ENCODE peak calls at places on chromosomes 5 and 9, in five cellular contexts. One of them, this sample, is unnamed.

GRCh38 chr9:137427454-137428310 is 4.5 kb downstream of the NOXA1 start:
- DNase-seq in hepatocyte: no peak
- DNase-seq in brain microvascular endothelial cell: no peak
- DNase-seq in body of pancreas: peak; percentile 7
- DNase-seq in cardiac muscle cell: no peak
- DNase-seq in this sample: no peak

GRCh38 chr5:59356813-59357381 is 536.6 kb downstream of the PDE4D start:
- DNase-seq in body of pancreas: no peak
- DNase-seq in cardiac muscle cell: peak; percentile 51
- DNase-seq in hepatocyte: peak; percentile 35
- DNase-seq in brain microvascular endothelial cell: no peak
- DNase-seq in this sample: peak; percentile 57

GRCh38 chr9:127927457-127928231 is 2.9 kb downstream of the PIP5KL1 start:
- DNase-seq in brain microvascular endothelial cell: no peak
- DNase-seq in hepatocyte: peak; percentile 71
- DNase-seq in body of pancreas: peak; percentile 76
- DNase-seq in cardiac muscle cell: no peak
- DNase-seq in this sample: no peak

GRCh38 chr9:2281031-2281802 is 266.1 kb downstream of the SMARCA2 start:
- DNase-seq in brain microvascular endothelial cell: peak; percentile 73
- DNase-seq in body of pancreas: no peak
- DNase-seq in hepatocyte: peak; percentile 42
- DNase-seq in cardiac muscle cell: peak; percentile 57
- DNase-seq in this sample: peak; percentile 20

GRCh38 chr5:27015758-27016157 is 22.6 kb downstream of the CDH9 start:
- DNase-seq in hepatocyte: no peak
- DNase-seq in cardiac muscle cell: no peak
- DNase-seq in body of pancreas: no peak
- DNase-seq in brain microvascular endothelial cell: no peak
- DNase-seq in this sample: no peak

GRCh38 chr9:22041792-22042191 is 32.7 kb upstream of the CDKN2B start:
- DNase-seq in cardiac muscle cell: peak; percentile 52
- DNase-seq in brain microvascular endothelial cell: no peak
- DNase-seq in body of pancreas: peak; percentile 82
- DNase-seq in hepatocyte: peak; percentile 67
- DNase-seq in this sample: peak; percentile 51

GRCh38 chr5:35919191-35919590 is 19.2 kb downstream of the CAPSL start:
- DNase-seq in hepatocyte: peak; percentile 12
- DNase-seq in cardiac muscle cell: peak; percentile 92
- DNase-seq in body of pancreas: no peak
- DNase-seq in brain microvascular endothelial cell: peak; percentile 84
- DNase-seq in this sample: no peak

GRCh38 chr9:2180171-2180570 is 165.0 kb downstream of the SMARCA2 start:
- DNase-seq in hepatocyte: no peak
- DNase-seq in cardiac muscle cell: no peak
- DNase-seq in body of pancreas: no peak
- DNase-seq in brain microvascular endothelial cell: no peak
- DNase-seq in this sample: no peak

GRCh38 chr5:115855959-115856358 is 14.2 kb downstream of the AP3S1 start:
- DNase-seq in body of pancreas: no peak
- DNase-seq in brain microvascular endothelial cell: no peak
- DNase-seq in hepatocyte: no peak
- DNase-seq in cardiac muscle cell: peak; percentile 55
- DNase-seq in this sample: no peak

GRCh38 chr5:643811-644271 is 31.7 kb downstream of the CEP72 start:
- DNase-seq in hepatocyte: no peak
- DNase-seq in body of pancreas: no peak
- DNase-seq in cardiac muscle cell: no peak
- DNase-seq in brain microvascular endothelial cell: no peak
- DNase-seq in this sample: no peak

GRCh38 chr5:59768204-59769040 is 125.1 kb downstream of the PDE4D start:
- DNase-seq in body of pancreas: peak; percentile 71
- DNase-seq in cardiac muscle cell: peak; percentile 87
- DNase-seq in hepatocyte: peak; percentile 85
- DNase-seq in brain microvascular endothelial cell: peak; percentile 83
- DNase-seq in this sample: peak; percentile 92

GRCh38 chr9:86407022-86407421 is 52.8 kb upstream of the TUT7 start:
- DNase-seq in cardiac muscle cell: peak; percentile 51
- DNase-seq in body of pancreas: peak; percentile 91
- DNase-seq in brain microvascular endothelial cell: peak; percentile 49
- DNase-seq in hepatocyte: peak; percentile 87
- DNase-seq in this sample: peak; percentile 34

GRCh38 chr5:104977530-104977929 is 1414.9 kb upstream of the NUDT12 start:
- DNase-seq in cardiac muscle cell: no peak
- DNase-seq in brain microvascular endothelial cell: no peak
- DNase-seq in body of pancreas: no peak
- DNase-seq in hepatocyte: peak; percentile 22
- DNase-seq in this sample: no peak

GRCh38 chr5:168048486-168048885 is 243.0 kb upstream of the WWC1 start:
- DNase-seq in brain microvascular endothelial cell: no peak
- DNase-seq in cardiac muscle cell: no peak
- DNase-seq in hepatocyte: no peak
- DNase-seq in body of pancreas: no peak
- DNase-seq in this sample: no peak

GRCh38 chr5:51187953-51188591 is 195.2 kb upstream of the ISL1 start:
- DNase-seq in hepatocyte: no peak
- DNase-seq in brain microvascular endothelial cell: no peak
- DNase-seq in cardiac muscle cell: no peak
- DNase-seq in body of pancreas: no peak
- DNase-seq in this sample: peak; percentile 23

GRCh38 chr5:149855371-149855770 is 89.2 kb downstream of the PDE6A start:
- DNase-seq in brain microvascular endothelial cell: no peak
- DNase-seq in body of pancreas: no peak
- DNase-seq in hepatocyte: peak; percentile 39
- DNase-seq in cardiac muscle cell: no peak
- DNase-seq in this sample: peak; percentile 86

GRCh38 chr9:22469928-22470544 is 23.4 kb downstream of the DMRTA1 start:
- DNase-seq in cardiac muscle cell: peak; percentile 29
- DNase-seq in hepatocyte: peak; percentile 66
- DNase-seq in body of pancreas: no peak
- DNase-seq in brain microvascular endothelial cell: peak; percentile 36
- DNase-seq in this sample: peak; percentile 72

GRCh38 chr5:37283214-37283820 is 34.1 kb upstream of the CPLANE1 start:
- DNase-seq in cardiac muscle cell: no peak
- DNase-seq in body of pancreas: no peak
- DNase-seq in brain microvascular endothelial cell: no peak
- DNase-seq in hepatocyte: no peak
- DNase-seq in this sample: no peak

GRCh38 chr9:137075275-137075775 is 2.0 kb upstream of the UAP1L1 start:
- DNase-seq in hepatocyte: no peak
- DNase-seq in cardiac muscle cell: no peak
- DNase-seq in brain microvascular endothelial cell: no peak
- DNase-seq in body of pancreas: no peak
- DNase-seq in this sample: no peak

GRCh38 chr5:163890211-163890610 is 384.8 kb downstream of the MAT2B start:
- DNase-seq in hepatocyte: no peak
- DNase-seq in body of pancreas: no peak
- DNase-seq in brain microvascular endothelial cell: no peak
- DNase-seq in cardiac muscle cell: no peak
- DNase-seq in this sample: no peak

DNA sequence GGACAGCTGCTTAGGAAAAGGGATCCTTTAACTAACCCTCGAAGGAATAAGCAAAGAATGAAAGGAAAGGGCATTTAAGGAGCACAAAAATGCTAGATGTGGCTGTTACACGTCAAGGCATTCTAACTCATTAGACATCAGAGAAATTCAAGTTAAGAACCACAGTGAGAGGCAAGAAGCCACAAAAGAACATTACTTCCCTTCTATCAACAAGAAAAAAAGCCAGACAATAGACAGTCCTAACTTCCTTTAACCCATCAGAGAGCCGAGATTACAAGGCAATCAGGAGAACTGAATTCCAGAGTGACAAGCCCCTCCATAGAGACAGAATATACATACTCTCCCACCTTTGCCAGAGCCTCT is 71.7 kb downstream of the ACTL7B start:
- DNase-seq in brain microvascular endothelial cell: no peak
- DNase-seq in hepatocyte: no peak
- DNase-seq in cardiac muscle cell: no peak
- DNase-seq in body of pancreas: no peak
- DNase-seq in this sample: no peak
- H3K4me3 ChIP-seq in brain microvascular endothelial cell: no peak overlapping the region
- H3K4me3 ChIP-seq in hepatocyte: no peak overlapping the region
- H3K4me3 ChIP-seq in cardiac muscle cell: no peak overlapping the region
- H3K4me3 ChIP-seq in body of pancreas: no peak overlapping the region
- H3K4me3 ChIP-seq in this sample: no peak overlapping the region

GRCh38 chr5:180367300-180367699 is 14.2 kb upstream of the GFPT2 start:
- DNase-seq in cardiac muscle cell: no peak
- DNase-seq in body of pancreas: no peak
- DNase-seq in hepatocyte: no peak
- DNase-seq in brain microvascular endothelial cell: no peak
- DNase-seq in this sample: no peak

GRCh38 chr5:180367991-180368390 is 14.9 kb upstream of the GFPT2 start:
- DNase-seq in body of pancreas: no peak
- DNase-seq in brain microvascular endothelial cell: no peak
- DNase-seq in hepatocyte: no peak
- DNase-seq in cardiac muscle cell: no peak
- DNase-seq in this sample: no peak

GRCh38 chr5:180364306-180364856 is 11.2 kb upstream of the GFPT2 start:
- DNase-seq in cardiac muscle cell: no peak
- DNase-seq in brain microvascular endothelial cell: no peak
- DNase-seq in body of pancreas: no peak
- DNase-seq in hepatocyte: no peak
- DNase-seq in this sample: no peak

GRCh38 chr5:180365829-180366228 is 12.7 kb upstream of the GFPT2 start:
- DNase-seq in body of pancreas: no peak
- DNase-seq in brain microvascular endothelial cell: no peak
- DNase-seq in hepatocyte: no peak
- DNase-seq in cardiac muscle cell: no peak
- DNase-seq in this sample: no peak

DNA sequence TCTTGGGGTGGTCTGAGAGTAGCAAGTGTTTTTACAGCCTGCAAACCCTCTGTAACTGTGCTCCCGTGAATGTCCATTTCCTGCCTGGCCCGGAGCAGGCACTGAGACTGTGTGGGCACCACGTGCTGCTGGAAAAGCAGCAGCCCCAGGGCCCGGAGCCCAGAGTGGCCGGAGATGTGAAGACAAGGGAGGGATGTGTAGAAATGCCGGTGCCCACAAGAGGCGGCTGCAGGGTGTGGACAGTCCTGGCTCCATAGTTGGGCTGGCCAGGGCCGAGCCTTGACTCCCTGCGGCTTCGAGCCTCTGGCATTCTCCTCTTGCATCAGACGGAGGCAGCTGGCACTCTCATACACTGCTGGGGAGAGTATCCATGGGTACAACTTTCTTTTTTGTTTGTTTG is 13.2 kb upstream of the GFPT2 start:
- DNase-seq in brain microvascular endothelial cell: no peak
- DNase-seq in hepatocyte: no peak
- DNase-seq in cardiac muscle cell: no peak
- DNase-seq in body of pancreas: no peak
- DNase-seq in this sample: no peak
- H3K27ac ChIP-seq in brain microvascular endothelial cell: no peak overlapping the region
- H3K27ac ChIP-seq in hepatocyte: no peak overlapping the region
- H3K27ac ChIP-seq in cardiac muscle cell: no peak overlapping the region
- H3K27ac ChIP-seq in body of pancreas: no peak overlapping the region
- H3K27ac ChIP-seq in this sample: no peak overlapping the region

DNA sequence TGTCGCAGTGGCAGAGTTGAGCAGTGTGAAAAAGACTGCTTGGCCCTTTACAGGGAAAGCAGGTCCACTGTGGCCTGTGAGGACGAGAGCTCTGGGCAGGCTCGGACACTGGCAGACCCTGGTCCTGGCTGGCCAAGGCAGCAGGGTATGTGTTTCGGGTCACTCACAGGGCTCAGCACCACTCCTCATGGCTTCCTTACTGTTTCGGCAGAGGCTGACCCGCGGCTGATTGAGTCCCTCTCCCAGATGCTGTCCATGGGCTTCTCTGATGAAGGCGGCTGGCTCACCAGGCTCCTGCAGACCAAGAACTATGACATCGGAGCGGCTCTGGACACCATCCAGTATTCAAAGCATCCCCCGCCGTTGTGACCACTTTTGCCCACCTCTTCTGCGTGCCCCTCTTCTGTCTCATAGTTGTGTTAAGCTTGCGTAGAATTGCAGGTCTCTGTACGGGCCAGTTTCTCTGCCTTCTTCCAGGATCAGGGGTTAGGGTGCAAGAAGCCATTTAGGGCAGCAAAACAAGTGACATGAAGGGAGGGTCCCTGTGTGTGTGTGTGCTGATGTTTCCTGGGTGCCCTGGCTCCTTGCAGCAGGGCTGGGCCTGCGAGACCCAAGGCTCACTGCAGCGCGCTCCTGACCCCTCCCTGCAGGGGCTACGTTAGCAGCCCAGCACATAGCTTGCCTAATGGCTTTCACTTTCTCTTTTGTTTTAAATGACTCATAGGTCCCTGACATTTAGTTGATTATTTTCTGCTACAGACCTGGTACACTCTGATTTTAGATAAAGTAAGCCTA is 15.7 kb downstream of the SQSTM1 start:
- DNase-seq in body of pancreas: no peak
- DNase-seq in brain microvascular endothelial cell: no peak
- DNase-seq in hepatocyte: peak; percentile 52
- DNase-seq in cardiac muscle cell: no peak
- DNase-seq in this sample: no peak
- H3K36me3 ChIP-seq in body of pancreas: peaks cover 42% of the 10 kb centered on the region
- H3K36me3 ChIP-seq in brain microvascular endothelial cell: peaks cover 66% of the 10 kb centered on the region
- H3K36me3 ChIP-seq in hepatocyte: peaks cover 10% of the 10 kb centered on the region
- H3K36me3 ChIP-seq in cardiac muscle cell: peaks cover 48% of the 10 kb centered on the region
- H3K36me3 ChIP-seq in this sample: peaks cover 54% of the 10 kb centered on the region

GRCh38 chr9:36765077-36765390 is 192.3 kb downstream of the MELK start:
- DNase-seq in brain microvascular endothelial cell: no peak
- DNase-seq in hepatocyte: no peak
- DNase-seq in cardiac muscle cell: no peak
- DNase-seq in body of pancreas: no peak
- DNase-seq in this sample: no peak

GRCh38 chr9:36762958-36763357 is 190.3 kb downstream of the MELK start:
- DNase-seq in brain microvascular endothelial cell: no peak
- DNase-seq in body of pancreas: no peak
- DNase-seq in cardiac muscle cell: no peak
- DNase-seq in hepatocyte: no peak
- DNase-seq in this sample: no peak

GRCh38 chr9:36763778-36764177 is 191.1 kb downstream of the MELK start:
- DNase-seq in cardiac muscle cell: no peak
- DNase-seq in hepatocyte: no peak
- DNase-seq in brain microvascular endothelial cell: no peak
- DNase-seq in body of pancreas: no peak
- DNase-seq in this sample: no peak

GRCh38 chr9:36765468-36766341 is 193.0 kb downstream of the MELK start:
- DNase-seq in body of pancreas: peak; percentile 88
- DNase-seq in cardiac muscle cell: peak; percentile 63
- DNase-seq in brain microvascular endothelial cell: no peak
- DNase-seq in hepatocyte: peak; percentile 67
- DNase-seq in this sample: peak; percentile 88

DNA sequence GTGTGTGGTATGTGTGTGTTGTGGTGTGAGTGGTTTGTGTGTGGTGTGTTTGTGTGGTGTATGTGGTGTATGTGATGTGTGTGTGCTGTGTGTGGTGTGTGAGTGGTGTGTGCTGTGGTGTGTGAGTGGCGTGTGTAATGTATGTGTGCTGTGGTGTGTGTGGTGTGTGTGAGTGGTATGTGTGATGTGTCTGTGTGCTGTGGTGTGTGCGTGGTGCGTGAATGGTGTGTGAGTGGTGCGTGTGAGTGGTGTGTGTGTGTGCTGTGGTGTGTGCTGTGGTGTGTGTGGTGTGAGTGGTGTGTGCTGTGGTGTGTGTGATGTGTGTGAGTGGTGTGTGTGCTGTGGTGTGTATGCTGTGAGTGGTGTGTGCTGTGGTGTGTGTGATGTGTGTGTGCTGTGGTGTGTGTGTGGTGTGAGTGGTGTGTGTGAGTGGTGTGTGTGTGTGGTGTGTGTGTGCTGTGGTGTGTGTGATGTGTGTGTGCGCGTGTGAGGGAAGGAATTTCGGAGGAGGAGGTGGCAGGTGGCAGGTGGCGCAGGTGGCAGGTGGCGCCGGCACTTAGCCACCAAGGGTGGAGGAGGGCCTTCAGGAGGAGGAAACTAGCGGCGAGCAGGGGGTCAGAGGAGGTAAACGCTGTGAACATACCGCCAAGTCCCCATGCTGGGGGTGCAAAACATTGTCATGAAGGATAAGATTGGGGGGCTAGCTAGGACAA is 191.8 kb downstream of the MELK start:
- DNase-seq in hepatocyte: no peak
- DNase-seq in cardiac muscle cell: no peak
- DNase-seq in body of pancreas: no peak
- DNase-seq in brain microvascular endothelial cell: no peak
- DNase-seq in this sample: no peak
- H3K4me3 ChIP-seq in hepatocyte: no peak overlapping the region
- H3K4me3 ChIP-seq in cardiac muscle cell: no peak overlapping the region
- H3K4me3 ChIP-seq in body of pancreas: no peak overlapping the region
- H3K4me3 ChIP-seq in brain microvascular endothelial cell: no peak overlapping the region
- H3K4me3 ChIP-seq in this sample: no peak overlapping the region

This sample was measured in SJCRH30.